ENCODE peak calls at places on chromosomes 11 and 22, in four cellular contexts. Y, E, P and X are unnamed samples.
A peak's percentile ranks its signal among the peaks of the same experiment; 100 is the strongest.

GRCh38 chr11:72012897-72013721 is 14.4 kb downstream of the IL18BP start:
- DNase-seq in Y (no peak), E (no peak), P (no peak), X (no peak)

GRCh38 chr11:43689167-43689566 is 8.6 kb downstream of the HSD17B12 start:
- DNase-seq in Y (no peak), E (no peak), P (no peak), X (no peak)

GRCh38 chr11:46402957-46403902 is 11.7 kb upstream of the CHRM4 start:
- DNase-seq in Y (no peak), E (no peak), P (no peak), X (no peak)

GRCh38 chr11:11929920-11930319 is 78.5 kb downstream of the DKK3 start:
- DNase-seq in Y (no peak), E (no peak), P (no peak), X (no peak)

GRCh38 chr11:134939046-134939445 is 527.0 kb upstream of the B3GAT1 start:
- DNase-seq in Y (no peak), E (no peak), P (no peak), X (no peak)

GRCh38 chr11:35141538-35141937 is 2.6 kb downstream of the CD44 start:
- DNase-seq in Y (no peak), E (peak; percentile 29), P (no peak), X (no peak)

GRCh38 chr22:20574920-20575353 is 67.5 kb downstream of the MED15 start:
- DNase-seq in Y (no peak), E (peak; percentile 2), P (no peak), X (no peak)

GRCh38 chr11:12845739-12846358 is 163.3 kb upstream of the RASSF10 start:
- DNase-seq in Y (no peak), E (no peak), P (no peak), X (no peak)

GRCh38 chr11:70924108-70924507 is 328.3 kb downstream of the SHANK2 start:
- DNase-seq in Y (no peak), E (no peak), P (no peak), X (no peak)

GRCh38 chr11:134719397-134719796 is 307.4 kb upstream of the B3GAT1 start:
- DNase-seq in Y (no peak), E (no peak), P (no peak), X (no peak)

GRCh38 chr22:35430897-35431322 is 31.0 kb downstream of the MCM5 start:
- DNase-seq in Y (peak; percentile 55), E (peak; percentile 60), P (peak; percentile 96), X (peak; percentile 75)

GRCh38 chr11:503179-503981 is 3.7 kb downstream of the RNH1 start:
- DNase-seq in Y (no peak), E (no peak), P (no peak), X (peak; percentile 48)

GRCh38 chr11:88553204-88553603 is 215.7 kb upstream of the CTSC start:
- DNase-seq in Y (no peak), E (no peak), P (no peak), X (no peak)

GRCh38 chr11:69605737-69606526 is 35.0 kb upstream of the CCND1 start:
- DNase-seq in Y (no peak), E (no peak), P (no peak), X (no peak)

GRCh38 chr11:57249384-57250319 is 12.6 kb upstream of the APLNR start:
- DNase-seq in Y (no peak), E (peak; percentile 18), P (peak; percentile 81), X (no peak)

GRCh38 chr22:36315325-36315724 is 62.4 kb downstream of the APOL1 start:
- DNase-seq in Y (no peak), E (no peak), P (no peak), X (no peak)

GRCh38 chr22:47188337-47189055 is 426.0 kb downstream of the TBC1D22A start:
- DNase-seq in Y (no peak), E (no peak), P (no peak), X (no peak)

GRCh38 chr22:37105990-37106389 is 3.5 kb downstream of the TMPRSS6 start:
- DNase-seq in Y (no peak), E (no peak), P (no peak), X (no peak)

GRCh38 chr22:45640291-45640940 is 31.2 kb upstream of the ATXN10 start:
- DNase-seq in Y (no peak), E (no peak), P (no peak), X (no peak)

GRCh38 chr11:9066432-9066925 is 24.9 kb downstream of the SCUBE2 start:
- DNase-seq in Y (no peak), E (no peak), P (no peak), X (no peak)

GRCh38 chr11:74269161-74269809 is 42.2 kb downstream of the P4HA3 start:
- DNase-seq in Y (no peak), E (no peak), P (no peak), X (no peak)

GRCh38 chr22:17917490-17917983 is 106.8 kb downstream of the MICAL3 start:
- DNase-seq in Y (no peak), E (no peak), P (no peak), X (no peak)

GRCh38 chr11:65504671-65505433 is 6.0 kb downstream of the MALAT1 start:
- DNase-seq in Y (no peak), E (no peak), P (no peak), X (no peak)

GRCh38 chr22:42863349-42863911 is 6.4 kb upstream of the ARFGAP3 start:
- DNase-seq in Y (no peak), E (no peak), P (no peak), X (no peak)